ENCODE peak calls at places on chromosomes 12 and 14, in nine cellular contexts. C is cardiac muscle cell, N is NT2/D1, A is foreskin fibroblast, K is mammary epithelial cell, Y is suprapubic skin, X is mucosa of descending colon, M is brain microvascular endothelial cell, Z is kidney. D is an unnamed sample.

GRCh38 chr12:81797100-81797499 is 38.0 kb upstream of the PPFIA2 start:
- DNase-seq in A (peak), C (peak), N (peak), M (no peak), X (no peak), Y (no peak), K (peak), Z (no peak), D (peak)

GRCh38 chr14:54812661-54813060 is 90.0 kb downstream of the GCH1 start:
- DNase-seq in C (no peak), X (no peak), Z (no peak), A (no peak), M (no peak), N (no peak), K (no peak), Y (no peak), D (no peak)

GRCh38 chr12:6700646-6701051 is at the start of gene PIANP:
- DNase-seq in Y (no peak), X (peak), N (no peak), Z (peak), K (no peak), M (no peak), C (peak), A (peak), D (peak)

GRCh38 chr12:32270818-32271710 is 128.3 kb upstream of the FGD4 start:
- DNase-seq in A (peak), M (peak), K (no peak), Z (no peak), C (peak), Y (no peak), X (no peak), N (peak), D (no peak)

GRCh38 chr12:104478396-104479140 is 21.8 kb downstream of the CHST11 start:
- DNase-seq in K (no peak), A (no peak), C (peak), X (no peak), M (no peak), Z (no peak), Y (no peak), N (no peak), D (peak)

GRCh38 chr14:55730602-55731001 is 150.6 kb downstream of the KTN1 start:
- DNase-seq in M (no peak), K (no peak), X (no peak), Z (no peak), Y (no peak), A (no peak), N (no peak), C (peak), D (no peak)

GRCh38 chr14:54086780-54087179 is 130.2 kb upstream of the BMP4 start:
- DNase-seq in C (no peak), M (no peak), Z (no peak), A (no peak), Y (no peak), K (no peak), X (no peak), N (no peak), D (peak)

GRCh38 chr14:22099942-22100763 is 426.5 kb upstream of the OR4E1 start:
- DNase-seq in C (peak), N (peak), A (no peak), Y (peak), M (peak), Z (peak), K (peak), X (peak), D (no peak)

GRCh38 chr14:74663884-74664283 is 49.0 kb downstream of the AREL1 start:
- DNase-seq in Z (no peak), N (no peak), C (no peak), Y (no peak), A (no peak), M (no peak), K (no peak), X (no peak), D (no peak)

GRCh38 chr12:125634813-125635212 is 569.6 kb downstream of the AACS start:
- DNase-seq in A (no peak), Z (no peak), M (no peak), K (no peak), C (no peak), N (no peak), Y (no peak), X (no peak), D (no peak)

GRCh38 chr14:82510007-82510406 is 976.4 kb upstream of the SEL1L start:
- DNase-seq in Z (no peak), M (no peak), Y (no peak), X (no peak), A (no peak), C (no peak), K (no peak), N (no peak), D (no peak)

GRCh38 chr12:4330203-4330602 is 9.2 kb downstream of the TIGAR start:
- DNase-seq in K (no peak), X (no peak), M (no peak), Z (no peak), A (no peak), Y (no peak), N (no peak), C (no peak), D (no peak)

GRCh38 chr14:76810953-76811400 is 1.7 kb downstream of the ANGEL1 start:
- DNase-seq in X (no peak), C (peak), A (peak), K (peak), Y (no peak), M (peak), N (no peak), Z (no peak), D (no peak)

GRCh38 chr14:74981833-74982232 is 20.9 kb upstream of the EIF2B2 start:
- DNase-seq in N (no peak), Z (no peak), M (no peak), C (no peak), Y (no peak), X (no peak), A (no peak), K (no peak), D (no peak)

GRCh38 chr14:62066304-62066703 is 304.1 kb downstream of the SNAPC1 start:
- DNase-seq in A (peak), K (no peak), C (no peak), Z (no peak), Y (no peak), N (no peak), M (no peak), X (no peak), D (no peak)

GRCh38 chr12:93802698-93803097 is 125.5 kb downstream of the CRADD start:
- DNase-seq in X (no peak), Y (no peak), N (no peak), K (no peak), Z (no peak), M (no peak), C (peak), A (peak), D (no peak)

GRCh38 chr12:78209851-78210493 is 379.3 kb downstream of the NAV3 start:
- DNase-seq in M (no peak), C (peak), Z (no peak), K (no peak), N (no peak), Y (no peak), A (peak), X (no peak), D (peak)

GRCh38 chr14:99282261-99283050 is 10.5 kb upstream of the BCL11B start:
- DNase-seq in Y (no peak), M (no peak), K (no peak), X (no peak), C (no peak), A (no peak), Z (no peak), N (no peak), D (no peak)

DNA sequence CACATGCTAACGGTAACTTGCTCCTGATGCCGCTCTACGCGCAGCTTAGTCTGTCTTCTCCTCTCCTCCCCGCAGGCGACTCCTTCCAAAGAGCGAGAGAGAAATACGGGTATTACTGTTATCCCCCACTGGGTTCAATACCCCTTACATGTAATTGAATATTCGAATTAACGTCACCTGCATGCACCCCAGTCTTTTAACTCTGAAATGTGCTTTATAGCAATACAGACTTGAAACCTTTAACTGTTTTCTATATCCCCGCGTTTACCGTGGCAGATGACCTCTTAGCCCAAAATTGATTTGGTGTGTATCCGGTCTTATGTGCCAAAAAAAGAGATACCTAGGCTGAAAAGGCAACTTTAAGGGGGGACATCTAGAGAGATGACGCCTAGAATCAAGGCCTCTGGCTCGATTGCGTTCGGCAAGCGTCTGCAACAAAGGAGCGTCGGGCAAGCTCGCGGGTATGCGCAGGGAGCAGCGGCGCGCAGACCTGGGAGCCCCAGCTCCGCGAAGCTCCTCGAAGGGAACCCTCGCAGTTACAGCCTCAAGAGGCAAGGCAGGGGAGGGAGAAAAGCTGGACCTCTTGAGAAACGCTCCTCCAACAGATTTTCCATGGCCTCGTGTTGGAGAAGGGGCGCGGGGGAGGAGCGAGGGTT is 6.8 kb upstream of the FOXG1 start:
- DNase-seq in Y (no peak), C (no peak), X (no peak), Z (no peak), N (no peak), K (no peak), A (peak), M (no peak), D (no peak)
- H3K4me3 ChIP-seq in Y (no peak), C (peak), X (no peak), Z (no peak), N (peak), K (no peak), A (peak), M (no peak), D (no peak)

GRCh38 chr12:27709932-27710591 is 570 bp upstream of the MRPS35 start:
- DNase-seq in Z (no peak), Y (no peak), K (peak), M (peak), C (peak), X (peak), A (peak), N (no peak), D (no peak)

GRCh38 chr12:27707216-27707615 is 3.4 kb upstream of the MRPS35 start:
- DNase-seq in K (peak), X (no peak), N (no peak), C (no peak), A (no peak), M (no peak), Y (no peak), Z (no peak), D (no peak)

GRCh38 chr12:27710592-27711311 is at the start of gene MRPS35:
- DNase-seq in A (peak), N (peak), X (peak), Y (peak), Z (peak), C (peak), M (peak), K (peak), D (peak)

GRCh38 chr12:27711312-27711682 is 665 bp downstream of the MRPS35 start:
- DNase-seq in C (no peak), K (peak), N (peak), X (no peak), Z (no peak), Y (no peak), A (no peak), M (peak), D (no peak)

GRCh38 chr12:27709212-27709931 is 1.3 kb upstream of the MRPS35 start:
- DNase-seq in X (no peak), K (no peak), Z (no peak), C (no peak), A (no peak), N (no peak), M (no peak), Y (no peak), D (no peak)
- H3K4me3 ChIP-seq in X (no peak), K (peak), Z (peak), C (no peak), A (peak), N (no peak), M (peak), Y (peak), D (peak)

GRCh38 chr12:110684322-110684836 is 4.5 kb downstream of the HVCN1 start:
- DNase-seq in N (no peak), M (no peak), A (peak), K (no peak), Y (no peak), C (peak), X (no peak), Z (no peak), D (peak)
- H3K4me3 ChIP-seq in N (no peak), M (no peak), A (no peak), K (no peak), Y (no peak), C (no peak), X (no peak), Z (no peak), D (no peak)

GRCh38 chr12:117664169-117664568 is 302.7 kb upstream of the NOS1 start:
- DNase-seq in Y (no peak), K (no peak), Z (no peak), C (no peak), A (no peak), M (no peak), X (no peak), N (no peak), D (no peak)

GRCh38 chr12:117662220-117662619 is 300.8 kb upstream of the NOS1 start:
- DNase-seq in Z (no peak), C (no peak), K (no peak), M (no peak), N (no peak), Y (no peak), X (no peak), A (no peak), D (no peak)

GRCh38 chr12:117658226-117658625 is 296.8 kb upstream of the NOS1 start:
- DNase-seq in A (no peak), Z (no peak), X (no peak), K (no peak), M (no peak), N (no peak), C (no peak), Y (no peak), D (no peak)

GRCh38 chr12:117662620-117663395 is 301.4 kb upstream of the NOS1 start:
- DNase-seq in K (no peak), C (no peak), A (peak), N (no peak), Y (no peak), Z (no peak), X (no peak), M (no peak), D (no peak)

DNA sequence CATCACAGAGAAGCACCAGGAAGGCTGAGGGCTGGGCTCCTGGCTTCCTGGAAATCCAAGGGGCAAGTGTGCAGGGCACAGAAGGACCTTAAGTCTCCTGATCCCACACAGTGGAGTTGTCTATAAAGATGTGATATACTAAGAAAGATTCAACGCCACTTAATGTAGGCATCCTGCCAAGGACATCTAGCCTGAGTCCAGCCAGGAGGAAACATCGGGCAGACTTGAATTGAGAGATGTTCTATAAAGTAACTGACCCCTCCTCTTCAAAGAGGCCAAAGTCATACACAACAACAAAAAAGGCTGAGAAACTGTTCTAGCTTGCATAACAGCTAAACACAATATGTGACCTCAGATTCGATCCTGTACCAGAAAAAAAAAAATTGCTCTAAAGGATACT is 299.5 kb upstream of the NOS1 start:
- DNase-seq in C (no peak), K (no peak), X (no peak), Y (no peak), Z (no peak), M (no peak), A (no peak), N (no peak), D (no peak)
- H3K4me3 ChIP-seq in C (no peak), K (no peak), X (no peak), Y (no peak), Z (no peak), M (no peak), A (no peak), N (no peak), D (no peak)

DNA sequence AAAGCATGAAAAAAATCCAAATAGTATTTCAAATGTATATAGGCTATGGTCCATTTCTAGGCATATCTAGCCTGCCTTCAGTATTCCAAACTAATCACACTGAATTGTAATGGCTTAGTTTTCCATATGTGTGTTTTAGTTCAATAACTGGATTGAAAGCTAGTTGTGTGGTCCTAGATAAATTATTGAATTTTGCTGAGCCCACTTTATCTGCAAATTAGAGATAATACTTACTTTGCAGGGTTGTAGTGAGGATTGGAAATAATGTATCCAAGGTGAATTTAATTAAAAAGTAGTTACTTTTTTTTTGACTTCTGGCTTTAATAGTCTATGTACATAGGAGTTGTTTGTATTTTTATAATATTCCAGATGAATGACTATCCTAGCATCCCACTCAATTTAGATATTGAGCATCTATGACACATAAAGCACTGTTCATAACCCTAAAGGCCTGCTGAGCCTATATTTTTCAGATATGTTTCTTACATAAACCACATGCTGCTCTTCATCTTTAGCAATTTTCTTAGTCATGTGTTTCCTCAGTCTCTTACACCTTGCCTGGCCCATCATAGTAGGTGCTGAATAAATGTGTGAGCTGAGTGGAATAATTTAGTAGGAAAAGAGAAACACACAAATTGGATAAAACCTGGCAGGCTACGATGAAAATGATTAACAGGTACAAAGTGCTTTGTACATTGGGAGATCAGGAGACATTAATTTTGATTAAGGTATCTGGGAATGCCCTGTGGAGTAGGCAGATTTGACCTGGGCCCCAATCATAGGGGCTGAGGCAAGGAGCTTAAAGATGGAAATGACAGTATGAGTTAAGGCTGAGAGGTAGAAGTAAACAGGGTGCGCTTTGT is 1.1 kb upstream of the ATP23 start:
- DNase-seq in K (peak), X (no peak), N (no peak), M (no peak), Y (no peak), A (no peak), Z (no peak), C (no peak), D (no peak)
- H3K4me3 ChIP-seq in K (peak), X (no peak), N (peak), M (no peak), Y (peak), A (peak), Z (peak), C (no peak), D (peak)

GRCh38 chr12:127130506-127131100 is 1136.4 kb upstream of the TMEM132C start:
- DNase-seq in C (no peak), N (no peak), Z (no peak), X (no peak), K (no peak), Y (no peak), A (no peak), M (no peak), D (no peak)
- H3K4me3 ChIP-seq in C (no peak), N (no peak), Z (no peak), X (no peak), K (no peak), Y (no peak), A (no peak), M (no peak), D (no peak)

DNA sequence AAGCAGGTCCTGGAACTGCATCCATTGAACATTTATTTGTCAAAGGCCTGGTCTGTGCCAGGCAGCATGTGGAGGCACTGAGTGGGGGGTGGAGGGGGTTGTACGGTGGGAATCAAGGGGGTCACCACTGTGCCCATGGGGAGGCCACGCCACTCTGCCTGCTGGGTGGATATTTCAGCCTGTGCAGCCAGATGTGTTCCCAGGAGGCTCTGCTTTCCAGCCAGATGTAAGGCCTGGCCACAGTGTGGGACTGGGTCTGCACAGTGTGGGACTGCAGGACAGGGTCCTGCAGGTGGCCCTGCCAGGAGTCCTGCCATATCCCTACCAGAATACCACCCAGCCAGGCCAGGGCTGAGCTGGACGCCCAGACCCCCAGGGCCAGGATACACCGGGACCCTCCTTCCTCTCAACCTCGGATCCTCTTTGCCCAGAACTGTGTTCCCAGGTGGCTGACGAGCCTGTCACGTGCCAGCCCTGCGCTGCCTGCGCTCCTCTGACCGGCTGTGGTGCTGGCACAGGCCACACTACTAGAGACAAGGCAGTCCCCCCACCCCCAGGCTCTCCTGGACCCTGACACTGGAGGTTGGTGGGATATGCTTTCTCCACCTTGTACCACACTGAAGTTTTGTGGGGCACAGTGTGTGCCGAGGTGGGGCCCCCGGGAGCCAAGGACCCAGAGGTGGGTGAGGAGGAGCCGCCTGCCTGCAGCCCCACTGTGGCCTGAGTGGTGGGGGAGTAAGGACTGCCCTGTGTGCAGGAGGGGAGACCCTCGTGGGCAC is 17.5 kb downstream of the XRCC3 start:
- DNase-seq in N (no peak), C (no peak), X (peak), K (no peak), A (no peak), Y (peak), Z (peak), M (no peak), D (no peak)
- H3K4me3 ChIP-seq in N (no peak), C (no peak), X (no peak), K (no peak), A (no peak), Y (no peak), Z (no peak), M (no peak), D (no peak)

GRCh38 chr14:64113279-64113678 is 180.9 kb downstream of the ESR2 start:
- DNase-seq in A (no peak), Y (no peak), K (no peak), N (no peak), X (peak), Z (peak), C (no peak), M (no peak), D (peak)
- H3K4me3 ChIP-seq in A (no peak), Y (no peak), K (no peak), N (no peak), X (no peak), Z (no peak), C (no peak), M (no peak), D (no peak)

GRCh38 chr12:49673446-49674317 is 33.5 kb downstream of the FMNL3 start:
- DNase-seq in C (peak), Y (peak), A (peak), N (no peak), Z (peak), M (peak), X (peak), K (peak), D (peak)
- H3K4me3 ChIP-seq in C (no peak), Y (no peak), A (peak), N (no peak), Z (no peak), M (no peak), X (no peak), K (no peak), D (peak)